ENCODE peak calls at places on chromosomes 2 and 18, in seven cellular contexts. Z is natural killer cell; O is hepatocyte; J is BE2C; U is CD8-positive, alpha-beta T cell; S is neural progenitor cell; P is left lung. I is an unnamed sample.
A peak's percentile ranks its signal among the peaks of the same experiment; 100 is the strongest.

GRCh38 chr18:67362906-67363305 is 153.6 kb downstream of the DSEL start:
- DNase-seq in Z (no peak), U (no peak), J (no peak), P (no peak), S (no peak), O (no peak), I (no peak)

GRCh38 chr2:12273111-12273510 is 443.6 kb upstream of the TRIB2 start:
- DNase-seq in Z (no peak), J (no peak), S (no peak), U (no peak), O (no peak), P (no peak), I (no peak)

GRCh38 chr2:17538844-17539554 is 1.5 kb upstream of the VSNL1 start:
- DNase-seq in S (peak; percentile 87), U (no peak), O (peak; percentile 90), J (peak; percentile 77), P (peak; percentile 88), Z (no peak), I (no peak)

GRCh38 chr18:26547302-26548143 is 830 bp downstream of the KCTD1 start:
- DNase-seq in Z (peak; percentile 35), U (peak; percentile 20), O (peak; percentile 92), J (peak; percentile 76), P (peak; percentile 86), S (peak; percentile 92), I (peak; percentile 35)

GRCh38 chr18:44238911-44239310 is 441.8 kb upstream of the SETBP1 start:
- DNase-seq in Z (no peak), S (no peak), J (no peak), U (no peak), P (no peak), O (no peak), I (no peak)

GRCh38 chr2:134788417-134788816 is 50.0 kb upstream of the ACMSD start:
- DNase-seq in S (no peak), P (no peak), Z (no peak), U (no peak), O (no peak), J (no peak), I (no peak)

GRCh38 chr18:9716780-9717563 is 8.9 kb downstream of the RAB31 start:
- DNase-seq in J (no peak), O (no peak), P (no peak), Z (no peak), U (no peak), S (no peak), I (no peak)

GRCh38 chr18:25759111-25759510 is 331.3 kb downstream of the SS18 start:
- DNase-seq in S (no peak), Z (no peak), J (no peak), U (no peak), P (no peak), O (no peak), I (no peak)

GRCh38 chr2:9030882-9031645 is 27.6 kb upstream of the MBOAT2 start:
- DNase-seq in J (no peak), Z (no peak), U (no peak), P (no peak), O (no peak), S (no peak), I (no peak)

GRCh38 chr2:156132941-156133340 is 199.6 kb downstream of the NR4A2 start:
- DNase-seq in S (no peak), U (no peak), P (no peak), Z (no peak), J (no peak), O (no peak), I (no peak)

GRCh38 chr18:7877609-7878008 is 310.5 kb downstream of the PTPRM start:
- DNase-seq in O (peak; percentile 19), S (no peak), P (no peak), J (no peak), U (no peak), Z (no peak), I (no peak)

GRCh38 chr2:169718930-169719504 is 14.6 kb upstream of the KLHL23 start:
- DNase-seq in S (no peak), J (no peak), P (no peak), Z (no peak), U (no peak), O (no peak), I (no peak)

GRCh38 chr18:36808681-36809080 is 20.1 kb downstream of the TPGS2 start:
- DNase-seq in O (no peak), Z (no peak), U (no peak), S (no peak), P (no peak), J (no peak), I (no peak)

GRCh38 chr18:49016648-49017539 is 66.1 kb upstream of the SMAD7 start:
- DNase-seq in Z (no peak), J (no peak), P (peak; percentile 74), U (no peak), S (peak; percentile 32), O (peak; percentile 92), I (peak; percentile 25)

GRCh38 chr2:23096905-23097602 is 287.9 kb upstream of the KLHL29 start:
- DNase-seq in P (no peak), U (no peak), J (peak; percentile 14), S (no peak), O (peak; percentile 12), Z (no peak), I (no peak)

GRCh38 chr2:24914713-24915112 is 5.3 kb downstream of the ADCY3 start:
- DNase-seq in O (peak; percentile 45), S (no peak), Z (no peak), J (no peak), U (no peak), P (peak; percentile 16), I (no peak)

GRCh38 chr2:27134781-27135470 is 490 bp upstream of the PREB start:
- DNase-seq in U (no peak), Z (no peak), J (no peak), P (no peak), O (no peak), S (no peak), I (no peak)

GRCh38 chr2:239826376-239826775 is 198.8 kb downstream of the NDUFA10 start:
- DNase-seq in P (peak; percentile 44), O (no peak), U (no peak), Z (no peak), J (no peak), S (no peak), I (no peak)

GRCh38 chr2:239824051-239824694 is 201.0 kb downstream of the NDUFA10 start:
- DNase-seq in S (peak; percentile 70), Z (peak; percentile 1), O (peak; percentile 73), J (no peak), U (no peak), P (peak; percentile 38), I (no peak)

GRCh38 chr2:239826786-239827510 is 198.2 kb downstream of the NDUFA10 start:
- DNase-seq in Z (peak; percentile 8), J (no peak), P (peak; percentile 28), U (no peak), O (no peak), S (no peak), I (no peak)

GRCh38 chr2:239825705-239825979 is 199.5 kb downstream of the NDUFA10 start:
- DNase-seq in J (no peak), Z (no peak), S (no peak), P (peak; percentile 37), U (no peak), O (no peak), I (no peak)

GRCh38 chr2:239824866-239825704 is 200.1 kb downstream of the NDUFA10 start:
- DNase-seq in S (no peak), O (no peak), U (no peak), J (no peak), Z (peak; percentile 6), P (peak; percentile 8), I (peak; percentile 14)
- TF ChIP-seq CTCF in S (peak; percentile 46), O (no peak), U (no peak), J (no peak), Z (no peak), P (no peak), I (no peak)

GRCh38 chr18:54928236-54928635 is 31.0 kb downstream of the CCDC68 start:
- DNase-seq in S (no peak), Z (no peak), U (no peak), J (no peak), O (no peak), P (no peak), I (no peak)

GRCh38 chr18:54932472-54932871 is 26.8 kb downstream of the CCDC68 start:
- DNase-seq in Z (no peak), J (no peak), O (no peak), P (no peak), U (no peak), S (no peak), I (no peak)

GRCh38 chr18:54926593-54927297 is 32.5 kb downstream of the CCDC68 start:
- DNase-seq in O (no peak), J (no peak), S (no peak), U (no peak), Z (no peak), P (no peak), I (no peak)

GRCh38 chr18:54931152-54931551 is 28.1 kb downstream of the CCDC68 start:
- DNase-seq in S (no peak), O (no peak), Z (no peak), P (no peak), U (no peak), J (no peak), I (no peak)
- TF ChIP-seq CTCF in S (no peak), O (no peak), Z (no peak), P (no peak), U (no peak), J (peak; percentile 16), I (no peak)

GRCh38 chr2:128425731-128426620 is 107.3 kb upstream of the HS6ST1 start:
- DNase-seq in Z (no peak), P (peak; percentile 50), U (no peak), O (no peak), S (no peak), J (no peak), I (no peak)

GRCh38 chr2:128424406-128424805 is 105.7 kb upstream of the HS6ST1 start:
- DNase-seq in U (no peak), J (no peak), O (no peak), P (no peak), S (no peak), Z (no peak), I (no peak)

GRCh38 chr2:128425216-128425615 is 106.5 kb upstream of the HS6ST1 start:
- DNase-seq in O (no peak), Z (no peak), J (no peak), S (no peak), P (no peak), U (no peak), I (no peak)

GRCh38 chr2:128423788-128424165 is 105.1 kb upstream of the HS6ST1 start:
- DNase-seq in S (no peak), P (no peak), J (no peak), O (no peak), Z (no peak), U (no peak), I (no peak)

GRCh38 chr2:128424806-128425205 is 106.1 kb upstream of the HS6ST1 start:
- DNase-seq in U (no peak), P (no peak), J (peak; percentile 61), S (peak; percentile 35), Z (no peak), O (no peak), I (no peak)
- TF ChIP-seq CTCF in U (no peak), P (no peak), J (no peak), S (no peak), Z (no peak), O (no peak), I (no peak)

DNA sequence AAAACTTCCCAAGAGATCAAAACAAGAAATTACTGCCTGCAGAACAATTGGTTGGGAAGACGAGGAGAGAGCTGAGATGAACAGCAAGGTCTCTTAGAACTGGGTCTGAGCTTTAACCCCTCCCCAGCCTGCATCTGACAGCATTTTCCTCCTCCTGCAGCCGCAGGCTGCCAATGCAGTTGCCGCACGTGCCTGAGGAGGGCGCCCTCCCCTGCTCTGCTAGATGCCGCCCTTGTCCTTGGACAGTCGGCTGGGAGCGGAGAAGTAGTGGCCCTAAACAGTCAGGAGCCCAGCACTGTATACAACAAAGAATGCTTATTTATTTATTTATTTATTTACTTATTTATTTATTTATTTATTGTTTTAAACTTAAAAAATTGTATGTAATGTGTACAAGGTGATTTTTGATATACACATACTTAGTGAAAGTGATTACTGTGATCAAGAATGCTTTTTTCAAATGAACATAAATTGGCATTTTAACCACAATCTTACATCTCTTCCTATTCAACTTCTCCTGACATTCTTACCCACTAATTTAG is 776.4 kb downstream of the TSN start:
- DNase-seq in S (peak; percentile 68), J (peak; percentile 19), P (no peak), Z (no peak), O (no peak), U (no peak), I (no peak)
- TF ChIP-seq CTCF in S (peak; percentile 74), J (peak; percentile 42), P (no peak), Z (no peak), O (peak; percentile 21), U (no peak), I (no peak)

I was measured in CD4-positive, alpha-beta T cell.